ENCODE peak calls at places on chromosomes 11 and 22, in four cellular contexts. S is PC-9, J is upper lobe of right lung, O is colonic mucosa. Y is an unnamed sample. For H3K4me1, the result is how much of the 10 kb centered on the place peaks cover.

GRCh38 chr11:100905684-100906083 is 218.6 kb downstream of the ARHGAP42 start:
- DNase-seq in O (no peak), J (no peak), S (no peak), Y (no peak)

GRCh38 chr11:76240666-76241065 is 34.4 kb upstream of the WNT11 start:
- DNase-seq in S (no peak), O (no peak), J (no peak), Y (no peak)

GRCh38 chr11:77126861-77127673 is 979 bp upstream of the MYO7A start:
- DNase-seq in O (peak), J (peak), S (peak), Y (peak)

GRCh38 chr22:46614070-46614931 is 5.9 kb upstream of the GRAMD4 start:
- DNase-seq in S (no peak), O (no peak), J (no peak), Y (no peak)

GRCh38 chr22:28883917-28884753 is 763 bp downstream of the ZNRF3 start:
- DNase-seq in J (peak), S (peak), O (peak), Y (peak)

GRCh38 chr11:29801561-29801960 is 215.3 kb downstream of the KCNA4 start:
- DNase-seq in S (no peak), O (no peak), J (no peak), Y (no peak)

GRCh38 chr11:74444173-74444832 is 23.0 kb downstream of the KCNE3 start:
- DNase-seq in S (no peak), O (peak), J (no peak), Y (no peak)

GRCh38 chr11:121661796-121662508 is 209.2 kb upstream of the SORL1-AS1 start:
- DNase-seq in J (no peak), O (no peak), S (no peak), Y (no peak)

GRCh38 chr22:47198801-47199251 is 436.4 kb downstream of the TBC1D22A start:
- DNase-seq in O (no peak), J (peak), S (no peak), Y (no peak)

DNA sequence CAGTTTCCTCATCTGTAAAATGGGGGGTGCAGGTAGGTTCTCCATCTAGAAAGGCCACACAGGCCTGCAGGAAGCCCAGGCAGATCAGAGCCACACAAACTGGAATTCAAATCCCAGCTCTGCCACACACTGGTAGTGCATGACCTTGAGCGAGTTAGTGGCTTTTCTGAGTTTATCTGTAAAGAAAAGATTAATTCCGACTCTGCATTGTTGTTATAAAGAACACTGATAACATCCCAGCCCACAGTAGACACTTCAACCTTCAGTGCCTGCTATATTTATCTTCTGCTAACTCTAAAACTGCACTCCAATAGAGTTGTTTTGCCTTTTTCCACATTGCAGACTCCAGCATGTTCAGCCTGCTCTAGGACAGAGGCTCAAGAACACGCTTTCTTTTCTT is 134.0 kb downstream of the PLEKHA7 start:
- DNase-seq in J (no peak), O (no peak), S (no peak), Y (no peak)
- H3K4me1 ChIP-seq in J (under half), O (under half), S (under half), Y (under half)

GRCh38 chr11:64766881-64767280 is 7.1 kb upstream of the PYGM start:
- DNase-seq in J (peak), O (no peak), S (no peak), Y (no peak)

GRCh38 chr11:64764753-64765152 is 5.0 kb upstream of the PYGM start:
- DNase-seq in S (no peak), O (no peak), J (peak), Y (no peak)

GRCh38 chr11:64765841-64766682 is 6.3 kb upstream of the PYGM start:
- DNase-seq in S (no peak), J (peak), O (no peak), Y (no peak)

GRCh38 chr11:64763804-64764611 is 4.2 kb upstream of the PYGM start:
- DNase-seq in J (peak), S (no peak), O (no peak), Y (peak)

DNA sequence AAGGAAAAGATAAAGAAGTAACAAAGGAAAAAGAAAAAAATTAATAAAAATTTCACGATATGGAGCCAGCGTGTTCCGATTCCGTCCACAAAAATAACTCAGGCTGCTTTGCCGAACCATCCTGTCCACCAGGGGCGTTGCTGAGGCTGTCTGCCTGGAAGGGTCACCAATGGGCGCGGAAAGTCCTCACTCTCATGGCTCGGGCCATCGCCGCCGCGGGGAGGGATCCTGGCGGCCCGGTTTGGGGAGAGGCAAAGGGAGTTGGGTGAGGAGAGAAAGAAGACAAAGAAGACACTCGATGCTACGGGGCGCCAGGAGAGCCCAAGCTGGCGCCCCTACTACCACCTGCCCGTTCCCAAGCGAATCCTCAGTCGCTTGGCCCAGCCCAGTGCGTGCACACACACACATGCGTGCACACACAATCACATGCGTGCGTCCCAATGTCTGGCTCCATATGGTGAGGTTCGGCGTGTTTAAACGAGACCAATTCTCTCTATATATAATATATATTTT is 5.6 kb upstream of the PYGM start:
- DNase-seq in O (no peak), J (peak), S (no peak), Y (peak)
- H3K4me1 ChIP-seq in O (under half), J (under half), S (under half), Y (under half)

GRCh38 chr11:65445604-65446445 is 23.2 kb downstream of the NEAT1 start:
- DNase-seq in S (no peak), O (no peak), J (no peak), Y (no peak)
- H3K4me1 ChIP-seq in S (under half), O (under half), J (under half), Y (half or more)

GRCh38 chr11:2670541-2671100 is 29.2 kb downstream of the KCNQ1OT1 start:
- DNase-seq in J (peak), O (peak), S (no peak), Y (no peak)
- H3K4me1 ChIP-seq in J (under half), O (under half), S (under half), Y (under half)

GRCh38 chr11:12183827-12184620 is 73.6 kb downstream of the MICAL2 start:
- DNase-seq in S (no peak), J (no peak), O (no peak), Y (no peak)
- H3K4me1 ChIP-seq in S (half or more), J (under half), O (under half), Y (half or more)

DNA sequence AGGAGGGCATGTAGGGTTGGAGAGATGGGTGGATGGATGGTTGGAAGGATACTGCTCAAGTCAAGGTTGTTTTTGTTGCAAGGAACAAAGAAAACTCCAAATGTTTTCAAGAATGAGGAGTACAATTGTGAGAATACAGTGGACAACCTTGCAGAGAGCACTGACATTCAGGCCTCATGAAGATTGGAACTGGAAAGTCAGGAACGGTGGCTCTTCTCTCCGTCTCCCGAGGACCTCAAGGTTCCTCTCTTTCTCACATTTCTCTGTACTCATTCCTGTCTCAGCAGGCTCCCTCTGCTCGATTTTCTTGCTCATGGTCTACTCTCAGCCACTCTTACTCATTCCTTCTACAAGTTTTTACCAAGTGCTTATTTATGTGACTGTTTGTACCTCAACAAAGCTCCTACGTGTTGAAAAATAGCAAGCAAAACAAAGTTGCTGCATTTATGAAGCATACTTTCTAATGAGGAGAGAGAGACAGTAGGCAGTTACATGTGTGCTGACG is 97.6 kb downstream of the SWAP70 start:
- DNase-seq in S (no peak), O (no peak), J (no peak), Y (no peak)
- H3K4me1 ChIP-seq in S (under half), O (under half), J (under half), Y (under half)

GRCh38 chr22:42901790-42902508 is 44.9 kb upstream of the ARFGAP3 start:
- DNase-seq in O (no peak), S (no peak), J (no peak), Y (no peak)
- H3K4me1 ChIP-seq in O (under half), S (under half), J (under half), Y (under half)

Y was measured in Caco-2.